ENCODE peak calls at places on chromosomes 6 and 20, in seven cellular contexts. A is tibial nerve, F is heart right ventricle, D is OCI-LY7, Y is PC-3, T is AG09309, C is suprapubic skin. Q is an unnamed sample.
A peak's percentile ranks its signal among the peaks of the same experiment; 100 is the strongest.

GRCh38 chr6:70479236-70479635 is 65.9 kb downstream of the FAM135A start:
- DNase-seq in A (no peak), F (no peak), D (no peak), Y (no peak), T (no peak), C (no peak), Q (no peak)

GRCh38 chr6:12369781-12370262 is 79.7 kb downstream of the EDN1 start:
- DNase-seq in A (no peak), F (no peak), D (peak; percentile 12), Y (peak; percentile 86), T (no peak), C (no peak), Q (no peak)

GRCh38 chr20:49747707-49748524 is 34.2 kb upstream of the B4GALT5 start:
- DNase-seq in A (peak; percentile 74), F (peak; percentile 89), D (no peak), Y (no peak), T (peak; percentile 23), C (peak; percentile 92), Q (peak; percentile 66)

GRCh38 chr6:34157851-34158250 is 12.0 kb upstream of the GRM4 start:
- DNase-seq in A (no peak), F (no peak), D (no peak), Y (no peak), T (no peak), C (peak; percentile 31), Q (no peak)

GRCh38 chr6:93678841-93679454 is 259.6 kb upstream of the EPHA7 start:
- DNase-seq in A (no peak), F (no peak), D (no peak), Y (peak; percentile 71), T (no peak), C (no peak), Q (no peak)

GRCh38 chr20:54084727-54085368 is 14.5 kb upstream of the BCAS1 start:
- DNase-seq in A (no peak), F (no peak), D (no peak), Y (peak; percentile 92), T (no peak), C (no peak), Q (no peak)

GRCh38 chr6:28814032-28814976 is 109.5 kb downstream of the TRIM27 start:
- DNase-seq in A (no peak), F (no peak), D (no peak), Y (no peak), T (no peak), C (no peak), Q (no peak)

GRCh38 chr20:31719644-31720485 is 2.8 kb downstream of the BCL2L1 start:
- DNase-seq in A (no peak), F (no peak), D (no peak), Y (peak; percentile 94), T (no peak), C (no peak), Q (peak; percentile 42)

GRCh38 chr6:37731888-37732287 is 34.2 kb upstream of the MDGA1 start:
- DNase-seq in A (no peak), F (no peak), D (peak; percentile 59), Y (no peak), T (no peak), C (no peak), Q (peak; percentile 40)

GRCh38 chr20:64065973-64066341 is 3.0 kb downstream of the TCEA2 start:
- DNase-seq in A (no peak), F (no peak), D (peak; percentile 44), Y (peak; percentile 82), T (peak; percentile 37), C (no peak), Q (peak; percentile 54)

GRCh38 chr20:49676581-49677291 is 36.9 kb downstream of the B4GALT5 start:
- DNase-seq in A (no peak), F (no peak), D (no peak), Y (peak; percentile 94), T (no peak), C (no peak), Q (peak; percentile 71)

DNA sequence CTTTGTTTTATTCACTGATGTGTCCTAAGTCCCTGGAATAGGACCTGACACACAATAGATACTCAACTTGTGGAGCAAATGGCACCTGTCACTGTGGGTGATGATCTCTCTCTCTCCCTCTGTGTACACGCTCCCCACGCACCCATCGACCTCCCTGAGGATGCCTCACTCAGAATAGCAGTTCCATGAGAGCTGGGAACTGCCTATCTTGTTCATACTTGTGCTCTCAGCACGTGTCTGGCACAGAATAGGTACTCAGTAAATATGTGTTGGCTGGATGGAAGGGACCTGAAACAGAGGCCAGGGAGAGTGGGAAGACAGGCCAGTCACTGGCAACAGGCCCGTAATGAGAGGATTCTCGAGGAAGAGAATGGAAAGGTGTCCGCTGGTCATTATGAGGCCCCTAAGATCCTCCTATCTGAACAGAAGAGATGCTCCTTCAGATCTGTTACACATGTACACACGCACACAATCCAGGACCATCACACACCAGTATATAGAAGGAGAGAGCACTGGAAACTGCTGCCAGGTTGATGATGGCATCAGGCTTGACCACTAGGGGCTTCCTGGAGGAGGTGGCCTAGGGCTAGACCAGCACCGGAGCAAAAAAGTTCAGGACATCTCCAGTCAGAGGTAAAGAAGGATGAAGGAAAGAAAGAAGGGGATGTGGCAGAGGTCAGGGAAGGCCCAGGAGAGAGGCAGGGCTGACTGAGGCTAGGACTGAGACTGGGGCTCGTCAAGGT is 30.9 kb downstream of the VEGFA start:
- DNase-seq in A (no peak), F (no peak), D (no peak), Y (no peak), T (no peak), C (no peak), Q (no peak)
- TF ChIP-seq CTCF in A (no peak), F (no peak), D (peak; percentile 31), Y (no peak), T (peak; percentile 12), C (no peak), Q (no peak)

DNA sequence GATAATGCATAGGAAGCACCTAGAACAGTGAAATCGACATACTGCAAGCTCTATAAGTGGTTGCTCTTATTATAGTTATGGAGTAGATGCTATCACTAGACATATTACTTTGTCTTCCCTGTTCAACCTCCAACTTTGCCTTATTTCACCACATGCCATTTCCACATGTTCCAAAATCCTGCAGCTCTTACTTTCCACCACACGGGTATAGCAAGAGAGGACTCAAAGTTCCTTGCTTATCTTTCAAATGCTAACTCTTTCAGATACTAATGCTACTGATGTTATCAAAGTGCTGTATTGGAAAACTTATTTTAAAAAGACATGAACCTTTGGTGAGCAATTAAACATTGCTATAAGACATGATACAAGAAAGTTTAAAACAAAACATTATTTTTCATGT is 1130.1 kb downstream of the HACE1 start:
- DNase-seq in A (no peak), F (no peak), D (no peak), Y (no peak), T (no peak), C (no peak), Q (no peak)
- TF ChIP-seq CTCF in A (no peak), F (no peak), D (no peak), Y (no peak), T (no peak), C (no peak), Q (no peak)

DNA sequence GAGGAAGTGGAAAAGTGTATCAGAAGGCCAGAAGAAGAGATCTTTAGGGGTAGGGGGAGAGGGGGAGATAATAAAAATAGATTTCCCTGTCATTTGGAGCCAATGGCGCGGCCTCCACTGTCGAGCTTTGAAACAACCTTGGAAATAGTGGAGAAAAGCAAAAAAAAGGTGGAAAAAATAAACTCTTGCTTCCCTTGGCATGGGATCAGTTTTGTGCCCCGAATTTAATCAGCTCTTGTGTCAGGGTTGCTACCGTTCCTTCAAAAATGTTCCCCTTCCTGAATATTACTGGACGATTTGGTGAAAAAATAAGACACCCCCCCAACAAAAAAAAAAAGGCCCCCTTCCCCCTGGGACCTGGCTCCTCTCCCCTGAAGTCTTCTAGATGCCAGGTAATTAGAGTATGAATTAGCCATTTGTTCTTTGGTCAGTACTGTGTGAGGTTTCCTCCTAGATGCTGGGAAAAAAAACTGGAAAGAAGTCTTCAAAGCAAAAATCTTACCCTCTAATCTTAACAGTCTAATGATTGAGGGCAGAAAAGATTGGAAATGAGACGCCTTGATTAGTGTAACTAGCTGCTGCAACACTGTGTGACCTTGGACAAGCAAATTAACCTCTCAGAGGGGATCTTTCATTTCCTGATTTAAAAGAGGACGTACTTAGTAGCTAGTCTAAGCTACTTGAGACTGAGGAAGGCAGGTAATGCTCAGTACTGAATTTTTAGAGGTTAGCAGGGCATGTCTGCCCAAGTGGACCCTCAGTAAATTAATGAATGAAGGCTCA is 872 bp upstream of the RBM39 start:
- DNase-seq in A (peak; percentile 16), F (no peak), D (peak; percentile 87), Y (no peak), T (no peak), C (no peak), Q (no peak)
- TF ChIP-seq CTCF in A (no peak), F (no peak), D (no peak), Y (peak; percentile 3), T (no peak), C (no peak), Q (peak; percentile 1)

GRCh38 chr6:128806274-128806673 is 76.7 kb upstream of the LAMA2 start:
- DNase-seq in A (peak; percentile 5), F (no peak), D (no peak), Y (no peak), T (no peak), C (no peak), Q (no peak)

GRCh38 chr6:128801621-128802020 is 81.3 kb upstream of the LAMA2 start:
- DNase-seq in A (no peak), F (no peak), D (no peak), Y (no peak), T (no peak), C (no peak), Q (no peak)

GRCh38 chr6:128803911-128804310 is 79.0 kb upstream of the LAMA2 start:
- DNase-seq in A (no peak), F (no peak), D (no peak), Y (peak; percentile 15), T (no peak), C (no peak), Q (no peak)

GRCh38 chr6:128808856-128809255 is 74.1 kb upstream of the LAMA2 start:
- DNase-seq in A (no peak), F (no peak), D (no peak), Y (no peak), T (no peak), C (no peak), Q (no peak)

GRCh38 chr6:128807577-128807976 is 75.4 kb upstream of the LAMA2 start:
- DNase-seq in A (no peak), F (no peak), D (peak; percentile 10), Y (peak; percentile 44), T (no peak), C (no peak), Q (no peak)
- TF ChIP-seq CTCF in A (peak; percentile 50), F (peak; percentile 55), D (peak; percentile 70), Y (peak; percentile 67), T (peak; percentile 46), C (no peak), Q (peak; percentile 8)

GRCh38 chr6:13711726-13712484 is at the start of gene RANBP9:
- DNase-seq in A (peak; percentile 73), F (peak; percentile 89), D (peak; percentile 95), Y (peak; percentile 88), T (peak; percentile 50), C (peak; percentile 93), Q (peak; percentile 90)

GRCh38 chr6:13710552-13711383 is 867 bp downstream of the RANBP9 start:
- DNase-seq in A (peak; percentile 30), F (peak; percentile 45), D (peak; percentile 71), Y (peak; percentile 50), T (no peak), C (peak; percentile 83), Q (peak; percentile 66)

GRCh38 chr6:13712485-13712990 is 903 bp upstream of the RANBP9 start:
- DNase-seq in A (peak; percentile 37), F (no peak), D (peak; percentile 18), Y (peak; percentile 45), T (no peak), C (no peak), Q (no peak)

GRCh38 chr6:13709698-13710551 is 1.7 kb downstream of the RANBP9 start:
- DNase-seq in A (no peak), F (no peak), D (peak; percentile 54), Y (peak; percentile 54), T (no peak), C (no peak), Q (no peak)

GRCh38 chr6:13711384-13711725 is 280 bp downstream of the RANBP9 start:
- DNase-seq in A (no peak), F (no peak), D (peak; percentile 85), Y (no peak), T (no peak), C (no peak), Q (no peak)
- TF ChIP-seq CTCF in A (no peak), F (no peak), D (peak; percentile 40), Y (peak; percentile 11), T (peak; percentile 13), C (no peak), Q (no peak)

Q was measured in transverse colon.